ENCODE peak calls at places on chromosomes 1 and 21, in four cellular contexts. One of them, this sample, is unnamed.

GRCh38 chr21:33032434-33033047 is 6.8 kb downstream of the OLIG2 start:
- DNase-seq in H1: no peak
- DNase-seq in GM12878: no peak
- DNase-seq in K562: no peak
- DNase-seq in this sample: no peak

GRCh38 chr21:36980280-36981048 is 14.0 kb upstream of the HLCS start:
- DNase-seq in H1: peak; percentile 65
- DNase-seq in GM12878: no peak
- DNase-seq in K562: no peak
- DNase-seq in this sample: no peak

GRCh38 chr1:109239580-109240068 is 9.7 kb upstream of the CELSR2 start:
- DNase-seq in H1: peak; percentile 75
- DNase-seq in GM12878: no peak
- DNase-seq in K562: peak; percentile 79
- DNase-seq in this sample: no peak

GRCh38 chr1:18249691-18250090 is 142.1 kb downstream of the IGSF21 start:
- DNase-seq in H1: no peak
- DNase-seq in GM12878: no peak
- DNase-seq in K562: no peak
- DNase-seq in this sample: no peak

GRCh38 chr1:230926182-230926581 is 52.5 kb downstream of the TTC13 start:
- DNase-seq in H1: no peak
- DNase-seq in GM12878: no peak
- DNase-seq in K562: no peak
- DNase-seq in this sample: no peak

GRCh38 chr1:213585959-213586608 is 401.7 kb upstream of the PROX1 start:
- DNase-seq in H1: no peak
- DNase-seq in GM12878: no peak
- DNase-seq in K562: no peak
- DNase-seq in this sample: no peak

GRCh38 chr1:24558902-24559791 is 3.3 kb downstream of the NCMAP start:
- DNase-seq in H1: peak; percentile 82
- DNase-seq in GM12878: no peak
- DNase-seq in K562: no peak
- DNase-seq in this sample: peak; percentile 48

GRCh38 chr1:114703242-114703641 is 7.9 kb upstream of the AMPD1 start:
- DNase-seq in H1: no peak
- DNase-seq in GM12878: no peak
- DNase-seq in K562: no peak
- DNase-seq in this sample: no peak

GRCh38 chr1:11407301-11407994 is 71.5 kb upstream of the DISP3 start:
- DNase-seq in H1: no peak
- DNase-seq in GM12878: peak; percentile 19
- DNase-seq in K562: no peak
- DNase-seq in this sample: no peak

GRCh38 chr1:193569096-193569495 is 382.7 kb upstream of the B3GALT2 start:
- DNase-seq in H1: no peak
- DNase-seq in GM12878: no peak
- DNase-seq in K562: no peak
- DNase-seq in this sample: no peak

GRCh38 chr1:245484176-245484575 is 329.4 kb downstream of the KIF26B start:
- DNase-seq in H1: no peak
- DNase-seq in GM12878: no peak
- DNase-seq in K562: no peak
- DNase-seq in this sample: no peak

GRCh38 chr1:93623875-93624274 is 57.8 kb downstream of the BCAR3 start:
- DNase-seq in H1: no peak
- DNase-seq in GM12878: no peak
- DNase-seq in K562: no peak
- DNase-seq in this sample: no peak

GRCh38 chr1:91831132-91831930 is 54.6 kb downstream of the TGFBR3 start:
- DNase-seq in H1: no peak
- DNase-seq in GM12878: no peak
- DNase-seq in K562: no peak
- DNase-seq in this sample: no peak

GRCh38 chr1:33997127-33998047 is 133.5 kb downstream of the HMGB4 start:
- DNase-seq in H1: no peak
- DNase-seq in GM12878: no peak
- DNase-seq in K562: no peak
- DNase-seq in this sample: no peak

GRCh38 chr1:94738371-94738770 is 81.8 kb upstream of the SLC44A3 start:
- DNase-seq in H1: no peak
- DNase-seq in GM12878: no peak
- DNase-seq in K562: no peak
- DNase-seq in this sample: no peak

GRCh38 chr1:185245466-185245865 is 71.6 kb downstream of the IVNS1ABP start:
- DNase-seq in H1: no peak
- DNase-seq in GM12878: no peak
- DNase-seq in K562: no peak
- DNase-seq in this sample: no peak

GRCh38 chr1:239348635-239349353 is 37.6 kb upstream of the CHRM3 start:
- DNase-seq in H1: no peak
- DNase-seq in GM12878: no peak
- DNase-seq in K562: no peak
- DNase-seq in this sample: no peak

GRCh38 chr1:243434594-243434993 is 178.8 kb downstream of the SDCCAG8 start:
- DNase-seq in H1: no peak
- DNase-seq in GM12878: no peak
- DNase-seq in K562: no peak
- DNase-seq in this sample: no peak

GRCh38 chr1:66692681-66693080 is 59.6 kb upstream of the DYNLT5 start:
- DNase-seq in H1: no peak
- DNase-seq in GM12878: no peak
- DNase-seq in K562: no peak
- DNase-seq in this sample: no peak

GRCh38 chr1:117093870-117094621 is 27.5 kb downstream of the TRIM45 start:
- DNase-seq in H1: no peak
- DNase-seq in GM12878: no peak
- DNase-seq in K562: peak; percentile 66
- DNase-seq in this sample: peak; percentile 8
- TF ChIP-seq EGR1 in H1: no peak
- TF ChIP-seq EGR1 in GM12878: no peak
- TF ChIP-seq EGR1 in K562: no peak
- TF ChIP-seq EGR1 in this sample: no peak

DNA sequence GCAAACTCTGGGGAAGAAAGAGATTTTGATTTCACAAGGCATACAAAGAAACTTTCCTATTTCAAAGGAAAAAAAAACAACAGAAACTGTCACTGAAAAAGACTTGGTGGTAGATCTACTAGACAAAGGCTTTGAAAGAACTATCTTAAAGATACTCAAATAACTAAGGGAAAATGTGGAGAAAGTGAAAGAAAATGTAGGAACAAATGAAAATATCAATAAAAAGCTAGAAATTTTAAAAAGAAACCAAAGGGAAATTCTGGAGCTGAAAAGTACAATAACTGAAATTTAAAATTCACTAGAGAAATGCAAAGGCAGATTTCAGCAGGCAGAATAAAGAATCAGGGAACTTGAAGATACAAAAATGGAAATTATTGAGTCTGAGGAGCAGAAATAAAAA is 6.2 kb downstream of the COL6A2 start:
- DNase-seq in H1: no peak
- DNase-seq in GM12878: no peak
- DNase-seq in K562: no peak
- DNase-seq in this sample: no peak
- H3K79me2 ChIP-seq in H1: peaks cover 10% of the 10 kb centered on the region
- H3K79me2 ChIP-seq in GM12878: no peaks in the 10 kb centered on the region
- H3K79me2 ChIP-seq in K562: no peaks in the 10 kb centered on the region
- H3K79me2 ChIP-seq in this sample: peaks cover 5% of the 10 kb centered on the region

DNA sequence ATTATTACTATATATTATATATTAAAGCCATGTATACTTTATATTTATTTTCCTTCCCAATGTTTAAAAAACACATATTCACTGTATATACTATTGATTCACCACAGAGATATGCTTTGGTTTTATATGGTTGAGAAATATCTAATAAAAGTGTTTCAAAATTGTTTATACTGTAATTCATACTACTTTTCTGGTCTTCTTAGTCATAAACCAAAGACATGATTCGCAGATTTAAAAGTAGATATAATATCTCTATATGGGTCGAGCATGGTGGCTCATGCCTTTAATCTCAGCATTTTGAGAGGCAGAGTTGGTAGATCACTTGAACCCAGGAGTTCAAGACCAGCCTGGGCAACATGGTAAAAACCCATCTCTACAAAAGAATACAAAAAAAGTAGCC is 738.4 kb downstream of the USP25 start:
- DNase-seq in H1: no peak
- DNase-seq in GM12878: no peak
- DNase-seq in K562: no peak
- DNase-seq in this sample: no peak
- TF ChIP-seq RAD21 in H1: no peak
- TF ChIP-seq RAD21 in GM12878: no peak
- TF ChIP-seq RAD21 in K562: no peak
- TF ChIP-seq RAD21 in this sample: no peak

DNA sequence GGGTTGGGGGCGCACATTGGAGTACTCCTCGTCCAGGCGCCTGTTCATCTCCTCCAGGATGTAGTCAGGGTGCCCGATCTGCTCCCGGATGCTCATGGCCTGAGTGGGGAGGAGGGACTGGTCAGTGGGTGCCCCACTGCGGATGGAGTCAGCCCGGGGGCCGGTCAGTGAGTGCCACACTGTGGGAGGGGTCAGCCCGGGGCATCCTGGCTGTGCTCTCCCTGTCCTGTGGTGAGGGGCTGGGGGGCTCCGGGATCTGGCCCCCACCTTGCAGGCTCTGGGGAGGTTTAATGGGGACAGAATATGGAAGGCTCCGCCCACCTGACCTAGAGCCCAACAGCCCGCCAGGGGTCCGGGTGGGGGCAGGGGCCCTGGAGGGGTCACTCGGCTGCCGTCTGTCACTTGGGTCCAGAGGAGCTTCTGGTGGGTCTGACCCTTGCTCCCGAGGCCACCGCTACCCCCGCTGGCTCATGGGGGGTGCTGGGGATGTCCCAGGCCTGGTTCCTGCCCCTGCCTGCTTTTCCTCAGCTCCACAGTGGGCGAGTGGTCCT is 8.8 kb downstream of the PRXL2B start:
- DNase-seq in H1: no peak
- DNase-seq in GM12878: no peak
- DNase-seq in K562: no peak
- DNase-seq in this sample: no peak
- TF ChIP-seq EGR1 in H1: no peak
- TF ChIP-seq EGR1 in GM12878: no peak
- TF ChIP-seq EGR1 in K562: no peak
- TF ChIP-seq EGR1 in this sample: no peak

This sample was measured in HCT116.